ENCODE peak calls at places on chromosome 19, in five cellular contexts. One of them, this sample, is unnamed.

GRCh38 chr19:51020988-51021651 is 1.6 kb upstream of the KLK10 start:
- DNase-seq in amniotic stem cell: no peak
- DNase-seq in NCI-H748 treated with DMSO at 0.1 percent for 48 hours: peak; percentile 75
- DNase-seq in T-helper 1 cell: no peak
- DNase-seq in cardiac fibroblast: peak; percentile 74
- DNase-seq in this sample: peak; percentile 75

GRCh38 chr19:42323852-42324654 is 1.4 kb upstream of the MEGF8 start:
- DNase-seq in amniotic stem cell: no peak
- DNase-seq in NCI-H748 treated with DMSO at 0.1 percent for 48 hours: no peak
- DNase-seq in T-helper 1 cell: peak; percentile 25
- DNase-seq in cardiac fibroblast: no peak
- DNase-seq in this sample: no peak

GRCh38 chr19:16371540-16371986 is 46.9 kb downstream of the KLF2 start:
- DNase-seq in amniotic stem cell: no peak
- DNase-seq in NCI-H748 treated with DMSO at 0.1 percent for 48 hours: no peak
- DNase-seq in T-helper 1 cell: peak; percentile 98
- DNase-seq in cardiac fibroblast: no peak
- DNase-seq in this sample: no peak

GRCh38 chr19:15445807-15446376 is 3.9 kb downstream of the WIZ start:
- DNase-seq in amniotic stem cell: no peak
- DNase-seq in NCI-H748 treated with DMSO at 0.1 percent for 48 hours: no peak
- DNase-seq in T-helper 1 cell: no peak
- DNase-seq in cardiac fibroblast: no peak
- DNase-seq in this sample: no peak

GRCh38 chr19:45195764-45196163 is 17.2 kb downstream of the BLOC1S3 start:
- DNase-seq in amniotic stem cell: peak; percentile 26
- DNase-seq in NCI-H748 treated with DMSO at 0.1 percent for 48 hours: no peak
- DNase-seq in T-helper 1 cell: no peak
- DNase-seq in cardiac fibroblast: no peak
- DNase-seq in this sample: peak; percentile 16

GRCh38 chr19:41431426-41432386 is 4.5 kb upstream of the B3GNT8 start:
- DNase-seq in amniotic stem cell: no peak
- DNase-seq in NCI-H748 treated with DMSO at 0.1 percent for 48 hours: no peak
- DNase-seq in T-helper 1 cell: no peak
- DNase-seq in cardiac fibroblast: peak; percentile 57
- DNase-seq in this sample: peak; percentile 74

GRCh38 chr19:2064788-2065524 is 13.9 kb upstream of the MKNK2 start:
- DNase-seq in amniotic stem cell: no peak
- DNase-seq in NCI-H748 treated with DMSO at 0.1 percent for 48 hours: no peak
- DNase-seq in T-helper 1 cell: no peak
- DNase-seq in cardiac fibroblast: no peak
- DNase-seq in this sample: no peak

GRCh38 chr19:33878912-33879810 is 82.5 kb downstream of the KCTD15 start:
- DNase-seq in amniotic stem cell: no peak
- DNase-seq in NCI-H748 treated with DMSO at 0.1 percent for 48 hours: no peak
- DNase-seq in T-helper 1 cell: no peak
- DNase-seq in cardiac fibroblast: no peak
- DNase-seq in this sample: peak; percentile 33

GRCh38 chr19:32404939-32405430 is 585 bp upstream of the DPY19L3 start:
- DNase-seq in amniotic stem cell: no peak
- DNase-seq in NCI-H748 treated with DMSO at 0.1 percent for 48 hours: peak; percentile 72
- DNase-seq in T-helper 1 cell: no peak
- DNase-seq in cardiac fibroblast: peak; percentile 50
- DNase-seq in this sample: peak; percentile 33

GRCh38 chr19:1910169-1910568 is 5.0 kb downstream of the ADAT3 start:
- DNase-seq in amniotic stem cell: no peak
- DNase-seq in NCI-H748 treated with DMSO at 0.1 percent for 48 hours: no peak
- DNase-seq in T-helper 1 cell: no peak
- DNase-seq in cardiac fibroblast: peak; percentile 26
- DNase-seq in this sample: peak; percentile 52

This sample was measured in choroid plexus epithelial cell.